ENCODE peak calls at places on chromosomes 13 and 19, in four cellular contexts. One of them, this sample, is unnamed.

GRCh38 chr13:30608364-30608763 is 9.4 kb upstream of the USPL1 start:
- DNase-seq in cardiac fibroblast: no peak
- DNase-seq in RWPE1: no peak
- DNase-seq in WERI-Rb-1: no peak
- DNase-seq in this sample: no peak

GRCh38 chr19:53991224-53992113 is at the start of gene CACNG6:
- DNase-seq in RWPE1: no peak
- DNase-seq in WERI-Rb-1: peak
- DNase-seq in cardiac fibroblast: peak
- DNase-seq in this sample: no peak

GRCh38 chr13:26785845-26786630 is 25.5 kb upstream of the GPR12 start:
- DNase-seq in WERI-Rb-1: no peak
- DNase-seq in RWPE1: no peak
- DNase-seq in cardiac fibroblast: no peak
- DNase-seq in this sample: peak

GRCh38 chr13:51724721-51725120 is 79.2 kb downstream of the DHRS12 start:
- DNase-seq in cardiac fibroblast: no peak
- DNase-seq in RWPE1: no peak
- DNase-seq in WERI-Rb-1: no peak
- DNase-seq in this sample: no peak

GRCh38 chr13:20519887-20520286 is 5.8 kb downstream of the CRYL1 start:
- DNase-seq in RWPE1: no peak
- DNase-seq in WERI-Rb-1: no peak
- DNase-seq in cardiac fibroblast: no peak
- DNase-seq in this sample: peak

GRCh38 chr19:20278342-20278741 is 111.3 kb downstream of the ZNF486 start:
- DNase-seq in cardiac fibroblast: peak
- DNase-seq in WERI-Rb-1: no peak
- DNase-seq in RWPE1: no peak
- DNase-seq in this sample: no peak

GRCh38 chr19:31548941-31549340 is 199.7 kb upstream of the TSHZ3 start:
- DNase-seq in cardiac fibroblast: peak
- DNase-seq in RWPE1: no peak
- DNase-seq in WERI-Rb-1: peak
- DNase-seq in this sample: no peak

GRCh38 chr13:93254775-93255174 is 28.2 kb downstream of the GPC6 start:
- DNase-seq in RWPE1: no peak
- DNase-seq in WERI-Rb-1: no peak
- DNase-seq in cardiac fibroblast: no peak
- DNase-seq in this sample: no peak

GRCh38 chr13:65555973-65556372 is 1674.2 kb downstream of the PCDH9 start:
- DNase-seq in RWPE1: no peak
- DNase-seq in WERI-Rb-1: no peak
- DNase-seq in cardiac fibroblast: no peak
- DNase-seq in this sample: no peak

GRCh38 chr13:36884235-36884634 is 35.8 kb downstream of the SMAD9 start:
- DNase-seq in RWPE1: no peak
- DNase-seq in cardiac fibroblast: no peak
- DNase-seq in WERI-Rb-1: no peak
- DNase-seq in this sample: no peak

GRCh38 chr13:30142502-30143211 is 164.7 kb downstream of the KATNAL1 start:
- DNase-seq in RWPE1: peak
- DNase-seq in WERI-Rb-1: no peak
- DNase-seq in cardiac fibroblast: peak
- DNase-seq in this sample: peak

GRCh38 chr13:112902669-112903068 is 66.3 kb upstream of the MCF2L start:
- DNase-seq in cardiac fibroblast: no peak
- DNase-seq in WERI-Rb-1: no peak
- DNase-seq in RWPE1: no peak
- DNase-seq in this sample: no peak

GRCh38 chr19:54653181-54653809 is 9.5 kb upstream of the LILRB4 start:
- DNase-seq in RWPE1: peak
- DNase-seq in WERI-Rb-1: no peak
- DNase-seq in cardiac fibroblast: peak
- DNase-seq in this sample: no peak

GRCh38 chr13:65553328-65553727 is 1676.8 kb downstream of the PCDH9 start:
- DNase-seq in cardiac fibroblast: no peak
- DNase-seq in WERI-Rb-1: no peak
- DNase-seq in RWPE1: no peak
- DNase-seq in this sample: no peak

GRCh38 chr13:20482275-20482761 is 43.3 kb downstream of the CRYL1 start:
- DNase-seq in RWPE1: no peak
- DNase-seq in WERI-Rb-1: peak
- DNase-seq in cardiac fibroblast: peak
- DNase-seq in this sample: no peak

GRCh38 chr13:99119686-99120085 is 81.0 kb upstream of the UBAC2 start:
- DNase-seq in RWPE1: no peak
- DNase-seq in WERI-Rb-1: no peak
- DNase-seq in cardiac fibroblast: no peak
- DNase-seq in this sample: no peak

GRCh38 chr19:14003279-14004051 is 2.7 kb downstream of the RFX1 start:
- DNase-seq in WERI-Rb-1: no peak
- DNase-seq in RWPE1: no peak
- DNase-seq in cardiac fibroblast: no peak
- DNase-seq in this sample: no peak

GRCh38 chr19:10142701-10143375 is 23.1 kb upstream of the EIF3G start:
- DNase-seq in cardiac fibroblast: no peak
- DNase-seq in RWPE1: no peak
- DNase-seq in WERI-Rb-1: no peak
- DNase-seq in this sample: no peak

GRCh38 chr19:38543807-38544568 is 73.8 kb downstream of the MAP4K1 start:
- DNase-seq in WERI-Rb-1: peak
- DNase-seq in RWPE1: peak
- DNase-seq in cardiac fibroblast: peak
- DNase-seq in this sample: peak

GRCh38 chr13:44244288-44244687 is 129.3 kb upstream of the SERP2 start:
- DNase-seq in WERI-Rb-1: no peak
- DNase-seq in RWPE1: no peak
- DNase-seq in cardiac fibroblast: no peak
- DNase-seq in this sample: no peak

GRCh38 chr13:113777311-113778260 is 18.6 kb downstream of the TMEM255B start:
- DNase-seq in cardiac fibroblast: no peak
- DNase-seq in WERI-Rb-1: no peak
- DNase-seq in RWPE1: peak
- DNase-seq in this sample: no peak

GRCh38 chr19:16078759-16079707 is 2.7 kb downstream of the TPM4 start:
- DNase-seq in WERI-Rb-1: no peak
- DNase-seq in RWPE1: no peak
- DNase-seq in cardiac fibroblast: peak
- DNase-seq in this sample: peak

DNA sequence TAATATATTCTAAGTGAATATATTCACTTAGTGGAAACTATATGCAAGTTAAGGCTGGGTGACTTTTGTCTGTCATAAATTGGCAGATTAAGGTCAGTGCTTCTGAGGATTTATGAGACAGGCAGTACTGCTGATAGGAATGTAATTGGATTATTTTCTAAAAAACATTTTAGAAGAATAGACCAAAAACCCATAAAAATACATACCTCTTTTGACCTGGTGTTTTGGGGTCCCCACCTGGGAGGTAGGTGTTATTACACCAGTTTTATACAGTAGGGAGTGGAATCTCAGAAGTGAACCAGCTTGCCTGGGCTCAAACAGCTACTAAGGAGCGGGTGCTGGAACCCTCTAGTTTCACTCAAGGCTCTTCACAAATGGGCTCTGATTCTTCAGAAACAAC is 25.3 kb downstream of the COG3 start:
- DNase-seq in cardiac fibroblast: no peak
- DNase-seq in WERI-Rb-1: no peak
- DNase-seq in RWPE1: no peak
- DNase-seq in this sample: no peak
- TF ChIP-seq CTCF in cardiac fibroblast: no peak
- TF ChIP-seq CTCF in WERI-Rb-1: peak
- TF ChIP-seq CTCF in RWPE1: peak
- TF ChIP-seq CTCF in this sample: no peak

DNA sequence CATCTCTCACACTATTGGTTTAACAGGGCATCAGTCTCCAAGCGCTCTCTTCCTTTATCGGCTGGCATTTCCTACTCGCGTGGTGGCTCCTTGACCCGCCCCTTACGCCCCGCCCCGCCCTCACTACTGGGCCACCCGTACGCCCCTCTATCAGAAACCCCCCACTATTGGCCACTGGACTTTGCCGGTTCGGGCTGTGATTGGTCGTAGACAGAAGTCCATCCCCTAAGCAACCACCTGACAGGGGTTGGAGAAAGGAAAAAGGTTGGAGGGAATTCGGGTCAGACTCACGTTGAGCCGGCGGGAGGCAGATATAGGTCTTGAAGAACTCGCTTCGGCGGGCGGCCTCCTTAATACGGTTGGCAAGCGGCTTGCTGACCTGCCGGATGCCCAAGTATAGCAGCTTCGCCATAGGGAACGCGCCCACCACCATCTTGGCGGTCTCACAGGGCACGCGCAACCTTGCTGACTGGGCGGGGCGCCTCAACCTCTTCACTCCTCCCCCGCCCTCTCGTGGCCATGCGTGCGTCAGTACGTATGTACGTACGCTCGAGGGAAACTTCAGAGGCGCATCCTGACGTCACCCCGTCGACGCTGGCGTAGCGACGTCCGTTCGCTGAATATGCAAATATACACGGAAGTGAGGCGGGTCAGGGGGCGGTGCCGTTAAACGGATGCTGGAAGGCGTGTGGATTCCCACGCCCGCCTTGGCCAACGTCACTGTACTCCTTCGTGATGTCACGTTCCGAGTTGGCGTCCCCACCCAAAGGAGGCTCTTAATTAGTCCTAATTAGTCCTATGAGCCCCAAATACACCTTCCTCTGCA is at the start of gene OPA3:
- DNase-seq in cardiac fibroblast: peak
- DNase-seq in RWPE1: peak
- DNase-seq in WERI-Rb-1: peak
- DNase-seq in this sample: peak
- TF ChIP-seq CTCF in cardiac fibroblast: no peak
- TF ChIP-seq CTCF in RWPE1: no peak
- TF ChIP-seq CTCF in WERI-Rb-1: no peak
- TF ChIP-seq CTCF in this sample: no peak

GRCh38 chr19:18425515-18426415 is 6.6 kb downstream of the SSBP4 start:
- DNase-seq in cardiac fibroblast: peak
- DNase-seq in WERI-Rb-1: no peak
- DNase-seq in RWPE1: no peak
- DNase-seq in this sample: no peak
- TF ChIP-seq CTCF in cardiac fibroblast: peak
- TF ChIP-seq CTCF in WERI-Rb-1: no peak
- TF ChIP-seq CTCF in RWPE1: peak
- TF ChIP-seq CTCF in this sample: no peak

DNA sequence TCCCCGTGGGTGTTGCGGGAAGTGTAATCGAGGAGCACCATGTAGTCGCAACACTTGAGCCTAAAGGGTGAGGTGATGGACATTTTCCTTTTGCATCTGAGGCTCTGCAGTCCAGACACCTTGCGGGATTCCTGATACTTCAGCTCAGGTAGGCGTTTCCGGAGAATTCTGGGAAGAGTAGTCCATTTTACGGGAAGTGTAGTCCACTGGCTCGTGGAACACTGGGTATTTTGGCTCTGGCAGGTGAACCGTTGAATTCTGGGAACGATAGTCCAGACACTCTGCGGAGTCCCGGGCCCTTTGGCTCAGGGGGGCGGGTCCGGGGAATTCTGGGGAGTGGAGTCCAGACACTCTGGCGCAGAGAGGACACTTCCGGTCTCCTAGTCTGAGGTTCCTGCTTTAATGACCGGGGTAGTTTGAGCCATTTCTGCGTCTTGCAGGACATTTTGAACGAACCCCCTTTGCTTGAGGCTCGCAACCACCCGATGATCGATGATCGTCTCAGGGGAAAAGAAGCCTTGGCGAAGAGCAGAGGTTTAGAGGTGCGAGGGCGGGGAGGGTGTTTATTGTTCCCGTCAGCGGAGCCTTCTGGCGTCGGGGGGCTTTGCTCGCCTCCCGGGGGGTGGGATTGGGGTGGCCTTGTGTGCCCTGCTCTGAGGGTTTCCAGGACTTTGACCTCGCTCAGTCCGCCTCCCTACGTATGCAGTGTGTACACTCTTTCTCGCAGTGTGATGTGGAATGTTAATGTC is at the start of gene ZNF223:
- DNase-seq in WERI-Rb-1: peak
- DNase-seq in cardiac fibroblast: peak
- DNase-seq in RWPE1: peak
- DNase-seq in this sample: peak
- TF ChIP-seq CTCF in WERI-Rb-1: no peak
- TF ChIP-seq CTCF in cardiac fibroblast: no peak
- TF ChIP-seq CTCF in RWPE1: no peak
- TF ChIP-seq CTCF in this sample: no peak

DNA sequence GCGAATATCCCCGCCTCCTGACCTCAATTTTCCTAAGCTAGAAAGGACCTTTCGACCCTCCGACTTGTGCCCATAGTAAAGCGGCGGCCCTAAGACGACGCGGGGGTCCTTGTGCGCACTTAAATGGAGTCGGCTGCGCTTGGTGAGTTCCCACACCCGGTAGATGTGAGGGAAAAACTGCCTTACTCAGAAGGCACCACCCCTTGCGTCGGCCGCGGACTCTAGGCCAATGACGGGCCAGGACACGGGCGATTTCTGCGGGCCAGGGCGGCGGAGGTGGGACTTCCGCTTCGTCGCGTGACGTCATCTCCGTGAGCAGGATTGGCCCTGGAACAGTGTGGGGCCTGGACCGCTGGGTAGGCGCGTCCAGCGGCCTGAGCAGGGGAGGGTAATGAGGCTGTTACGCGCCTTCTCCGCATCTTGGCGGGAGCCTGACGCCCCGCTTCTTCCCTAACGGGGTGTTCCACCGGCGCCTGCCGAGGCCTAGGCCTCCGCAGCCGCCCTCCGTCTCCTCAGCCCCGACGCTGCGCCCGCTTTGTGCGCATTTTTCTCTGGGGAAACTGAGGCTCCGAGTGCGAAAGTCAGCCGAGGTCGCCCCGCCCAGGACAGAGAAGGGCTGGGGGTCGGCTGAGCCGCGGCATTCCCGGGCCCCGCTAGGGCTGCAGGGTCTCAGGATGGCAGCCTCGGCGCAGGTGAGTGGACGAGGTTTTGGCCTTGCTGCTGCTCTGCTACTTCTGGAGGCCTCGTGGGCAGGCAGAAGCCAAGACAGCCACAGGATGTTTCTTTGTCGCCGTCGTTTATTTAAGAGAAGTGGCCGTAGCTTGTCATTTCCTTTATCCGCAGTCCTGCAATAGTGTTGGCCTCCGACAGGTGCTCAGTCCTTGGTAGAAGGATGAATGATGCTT is at the start of gene ZNF543:
- DNase-seq in WERI-Rb-1: peak
- DNase-seq in cardiac fibroblast: peak
- DNase-seq in RWPE1: peak
- DNase-seq in this sample: peak
- TF ChIP-seq CTCF in WERI-Rb-1: no peak
- TF ChIP-seq CTCF in cardiac fibroblast: no peak
- TF ChIP-seq CTCF in RWPE1: no peak
- TF ChIP-seq CTCF in this sample: no peak

DNA sequence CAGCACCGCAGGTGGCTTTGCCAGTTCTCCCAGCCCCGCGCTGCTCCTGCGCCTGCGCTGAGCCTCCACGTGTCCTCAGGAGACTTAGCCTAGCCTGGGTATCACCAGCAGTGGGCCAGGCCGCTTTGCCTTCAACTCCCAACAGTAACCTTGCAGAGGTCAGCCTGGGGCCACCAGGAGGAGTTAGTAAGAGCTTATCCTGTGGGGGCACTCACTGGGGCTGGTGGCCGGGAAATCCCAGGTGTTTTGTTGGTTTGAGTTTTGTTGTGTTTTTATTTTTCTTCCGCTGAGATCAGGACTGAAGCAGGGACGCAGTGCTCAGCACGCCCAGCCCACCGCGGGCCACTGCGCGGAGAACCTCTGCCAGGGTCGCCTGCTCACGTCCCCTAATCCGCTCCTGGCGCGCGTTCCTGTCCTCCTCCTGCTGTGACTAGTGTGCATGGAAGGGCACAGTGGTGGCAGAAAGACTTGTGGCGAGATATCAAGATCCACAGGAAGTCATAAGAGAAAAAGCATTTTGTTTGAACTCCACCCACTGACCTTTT is 207.4 kb upstream of the RFC3 start:
- DNase-seq in cardiac fibroblast: peak
- DNase-seq in RWPE1: no peak
- DNase-seq in WERI-Rb-1: peak
- DNase-seq in this sample: no peak
- TF ChIP-seq CTCF in cardiac fibroblast: no peak
- TF ChIP-seq CTCF in RWPE1: no peak
- TF ChIP-seq CTCF in WERI-Rb-1: no peak
- TF ChIP-seq CTCF in this sample: no peak

This sample was measured in HFF-Myc.